ENCODE peak calls at places on chromosomes 6 and 20, in five cellular contexts. R, P, B, V and Z are unnamed samples.

GRCh38 chr20:36773123-36773547 is 428 bp downstream of the DSN1 start:
- ATAC-seq in R (no peak), B (no peak), P (no peak), V (no peak), Z (no peak)

GRCh38 chr20:64050261-64051032 is 1.0 kb upstream of the SOX18 start:
- ATAC-seq in P (no peak), B (no peak), R (no peak), V (no peak), Z (no peak)

GRCh38 chr6:170456886-170457698 is 96.0 kb downstream of the PSMB1 start:
- ATAC-seq in V (peak; percentile 13), P (no peak), B (no peak), R (no peak), Z (no peak)

GRCh38 chr6:46098678-46099077 is 31.1 kb upstream of the ENPP4 start:
- ATAC-seq in B (no peak), V (no peak), R (no peak), P (no peak), Z (no peak)

GRCh38 chr20:18066421-18067333 is 9.0 kb upstream of the OVOL2 start:
- ATAC-seq in V (no peak), B (no peak), P (no peak), R (no peak), Z (no peak)

GRCh38 chr20:47352332-47353223 is 3.9 kb downstream of the ZMYND8 start:
- ATAC-seq in P (no peak), B (no peak), V (peak; percentile 14), R (no peak), Z (no peak)

GRCh38 chr6:12401200-12401599 is 111.0 kb downstream of the EDN1 start:
- ATAC-seq in B (peak; percentile 56), P (no peak), R (no peak), V (no peak), Z (no peak)

GRCh38 chr6:163420315-163420667 is 5.8 kb downstream of the QKI start:
- ATAC-seq in P (no peak), R (no peak), V (no peak), B (no peak), Z (no peak)

GRCh38 chr6:95819939-95820338 is 195.8 kb upstream of the FUT9 start:
- ATAC-seq in P (no peak), R (no peak), V (no peak), B (no peak), Z (no peak)

GRCh38 chr20:6299451-6299850 is 176.6 kb upstream of the FERMT1 start:
- ATAC-seq in B (no peak), V (no peak), R (no peak), P (no peak), Z (no peak)

GRCh38 chr6:47180633-47181032 is 129.1 kb downstream of the TNFRSF21 start:
- ATAC-seq in P (peak; percentile 46), B (no peak), R (no peak), V (peak; percentile 100), Z (no peak)

GRCh38 chr6:21109421-21110178 is 484.0 kb upstream of the SOX4 start:
- ATAC-seq in B (no peak), R (no peak), V (peak; percentile 78), P (no peak), Z (no peak)

GRCh38 chr20:2103454-2104153 is 2.0 kb downstream of the STK35 start:
- ATAC-seq in R (no peak), V (no peak), B (no peak), P (no peak), Z (no peak)

GRCh38 chr6:159279790-159280277 is 110.6 kb downstream of the FNDC1 start:
- ATAC-seq in P (no peak), B (no peak), R (no peak), V (peak; percentile 95), Z (no peak)

GRCh38 chr20:32201296-32201976 is 6.1 kb downstream of the PLAGL2 start:
- ATAC-seq in B (no peak), P (no peak), R (no peak), V (peak; percentile 8), Z (no peak)

GRCh38 chr20:41138527-41139226 is 1.3 kb downstream of the PLCG1 start:
- ATAC-seq in V (no peak), B (no peak), R (peak; percentile 9), P (no peak), Z (no peak)

GRCh38 chr6:132052096-132052495 is 100.9 kb upstream of the CCN2 start:
- ATAC-seq in V (no peak), B (no peak), R (no peak), P (no peak), Z (no peak)

GRCh38 chr20:59526242-59527225 is 77.8 kb upstream of the PHACTR3 start:
- ATAC-seq in V (no peak), R (no peak), P (no peak), B (no peak), Z (no peak)

GRCh38 chr6:41536884-41537347 is 9.3 kb upstream of the FOXP4 start:
- ATAC-seq in P (no peak), R (no peak), V (peak; percentile 81), B (no peak), Z (peak; percentile 18)

GRCh38 chr6:47392251-47392650 is 82.5 kb upstream of the TNFRSF21 start:
- ATAC-seq in B (no peak), P (no peak), V (no peak), R (no peak), Z (no peak)